ENCODE peak calls at places on chromosomes 6 and 20, in four cellular contexts. F, C, U and Q are unnamed samples.

GRCh38 chr20:41287327-41287726 is 30.2 kb downstream of the ZHX3 start:
- DNase-seq in U (no peak), F (no peak), C (no peak), Q (no peak)

GRCh38 chr6:13006578-13007300 is 290.2 kb downstream of the PHACTR1 start:
- DNase-seq in U (no peak), C (no peak), F (no peak), Q (no peak)

GRCh38 chr6:110509617-110510231 is 33.3 kb upstream of the SLC22A16 start:
- DNase-seq in U (peak), C (no peak), F (no peak), Q (no peak)

GRCh38 chr6:25175216-25175615 is 104.0 kb upstream of the CARMIL1 start:
- DNase-seq in F (no peak), C (no peak), U (no peak), Q (no peak)

GRCh38 chr6:97626586-97627441 is 343.8 kb upstream of the MMS22L start:
- DNase-seq in U (no peak), C (no peak), F (no peak), Q (no peak)

GRCh38 chr6:51868591-51869355 is 218.6 kb downstream of the PKHD1 start:
- DNase-seq in F (no peak), U (no peak), C (no peak), Q (no peak)

GRCh38 chr6:148359228-148359627 is 16.6 kb downstream of the SASH1 start:
- DNase-seq in C (no peak), F (no peak), U (no peak), Q (no peak)

GRCh38 chr6:166466178-166467122 is 83.7 kb upstream of the MPC1 start:
- DNase-seq in U (no peak), C (no peak), F (no peak), Q (no peak)

GRCh38 chr6:105941616-105942412 is 144.3 kb upstream of the PRDM1 start:
- DNase-seq in C (no peak), F (no peak), U (no peak), Q (no peak)

GRCh38 chr6:34572021-34572420 is 15.9 kb upstream of the SPDEF start:
- DNase-seq in F (no peak), C (no peak), U (no peak), Q (no peak)

GRCh38 chr6:38901802-38902522 is 146.6 kb upstream of the GLP1R start:
- DNase-seq in C (no peak), U (no peak), F (no peak), Q (no peak)

GRCh38 chr6:154301086-154301625 is 55.4 kb downstream of the IPCEF1 start:
- DNase-seq in U (no peak), C (no peak), F (no peak), Q (no peak)

GRCh38 chr6:47787620-47788497 is 6.0 kb downstream of the OPN5 start:
- DNase-seq in C (peak), U (peak), F (peak), Q (peak)

GRCh38 chr6:44052419-44053011 is 74.7 kb downstream of the MRPL14 start:
- DNase-seq in U (no peak), F (no peak), C (no peak), Q (no peak)

GRCh38 chr20:1391640-1392442 is 1.0 kb downstream of the FKBP1A start:
- DNase-seq in U (no peak), C (no peak), F (no peak), Q (no peak)

GRCh38 chr6:100281471-100281878 is 183.2 kb downstream of the SIM1 start:
- DNase-seq in C (no peak), U (no peak), F (no peak), Q (no peak)

GRCh38 chr6:107215334-107215733 is 100.0 kb upstream of the BEND3 start:
- DNase-seq in C (no peak), F (no peak), U (no peak), Q (no peak)

GRCh38 chr20:32232487-32232886 is 24.8 kb downstream of the POFUT1 start:
- DNase-seq in U (no peak), F (no peak), C (no peak), Q (no peak)

GRCh38 chr6:130600880-130601341 is 226.3 kb upstream of the SMLR1 start:
- DNase-seq in C (no peak), U (no peak), F (no peak), Q (no peak)

GRCh38 chr20:35607003-35607735 is 8.5 kb upstream of the SPAG4 start:
- DNase-seq in U (no peak), F (no peak), C (no peak), Q (no peak)

GRCh38 chr6:158819977-158820632 is 937 bp upstream of the EZR start:
- DNase-seq in F (no peak), C (no peak), U (no peak), Q (no peak)

GRCh38 chr6:19605624-19606023 is 231.5 kb upstream of the ID4 start:
- DNase-seq in F (no peak), C (no peak), U (no peak), Q (no peak)

GRCh38 chr6:31586596-31586995 is 519 bp downstream of the LST1 start:
- DNase-seq in C (peak), F (peak), U (no peak), Q (no peak)

GRCh38 chr6:113181164-113181563 is 676.0 kb upstream of the MARCKS start:
- DNase-seq in U (no peak), C (no peak), F (no peak), Q (no peak)

GRCh38 chr6:156102129-156102528 is 646.5 kb upstream of the NOX3 start:
- DNase-seq in C (no peak), U (no peak), F (no peak), Q (no peak)

GRCh38 chr6:39273394-39273793 is 40.8 kb downstream of the KCNK17 start:
- DNase-seq in F (no peak), C (no peak), U (no peak), Q (no peak)

GRCh38 chr6:158408552-158409130 is 96.4 kb downstream of the TULP4 start:
- DNase-seq in U (no peak), C (no peak), F (no peak), Q (no peak)

GRCh38 chr20:17448071-17448470 is 83.1 kb downstream of the BFSP1 start:
- DNase-seq in F (no peak), C (no peak), U (no peak), Q (no peak)

GRCh38 chr6:88566746-88567534 is 396.5 kb downstream of the RNGTT start:
- DNase-seq in U (no peak), C (no peak), F (no peak), Q (no peak)

GRCh38 chr6:108592371-108593337 is 31.9 kb downstream of the FOXO3 start:
- DNase-seq in U (no peak), F (peak), C (peak), Q (peak)